ENCODE peak calls at places on chromosomes 2 and 18, in ten cellular contexts. H, C, J, V, W, P, I, A, Z and L are unnamed samples.

GRCh38 chr18:37547196-37547595 is 18.4 kb downstream of the CELF4 start:
- DNase-seq in J (no peak), H (no peak), V (no peak), P (no peak), A (no peak), C (no peak), I (no peak), Z (no peak), W (peak; percentile 33), L (no peak)

GRCh38 chr2:41896186-41896846 is 151.5 kb upstream of the PKDCC start:
- DNase-seq in W (no peak), P (no peak), V (no peak), J (no peak), A (no peak), I (no peak), H (no peak), C (no peak), Z (no peak), L (no peak)

GRCh38 chr2:225670111-225670974 is 270.8 kb downstream of the NYAP2 start:
- DNase-seq in V (no peak), I (no peak), P (no peak), H (peak; percentile 45), W (peak; percentile 78), Z (peak; percentile 74), A (no peak), C (no peak), J (no peak), L (no peak)

GRCh38 chr2:160651416-160652200 is 158.0 kb upstream of the RBMS1 start:
- DNase-seq in Z (peak; percentile 47), H (no peak), A (no peak), C (no peak), P (no peak), W (peak; percentile 63), V (no peak), J (no peak), I (no peak), L (no peak)

GRCh38 chr18:33839452-33840225 is 261.6 kb downstream of the ASXL3 start:
- DNase-seq in H (no peak), W (peak; percentile 61), P (peak; percentile 49), Z (peak; percentile 48), A (no peak), V (no peak), J (no peak), C (no peak), I (no peak), L (no peak)

GRCh38 chr2:139411236-139411635 is 631.0 kb upstream of the NXPH2 start:
- DNase-seq in C (no peak), J (no peak), I (no peak), A (no peak), V (no peak), W (no peak), Z (no peak), H (no peak), P (no peak), L (no peak)

GRCh38 chr2:84694088-84694622 is 177.9 kb downstream of the DNAH6 start:
- DNase-seq in P (peak; percentile 54), W (no peak), A (no peak), Z (no peak), H (no peak), I (no peak), C (peak; percentile 75), J (no peak), V (no peak), L (no peak)

GRCh38 chr2:74474899-74475298 is 2.4 kb upstream of the MRPL53 start:
- DNase-seq in V (no peak), C (no peak), P (no peak), J (no peak), W (peak; percentile 8), A (no peak), Z (no peak), H (no peak), I (no peak), L (peak; percentile 33)

GRCh38 chr2:45242161-45242741 is 233.0 kb upstream of the SIX2 start:
- DNase-seq in C (no peak), P (no peak), H (peak; percentile 33), V (peak; percentile 68), Z (peak; percentile 37), J (no peak), A (no peak), I (peak; percentile 55), W (peak; percentile 40), L (no peak)

GRCh38 chr2:6356127-6356761 is 509.5 kb downstream of the CMPK2 start:
- DNase-seq in H (no peak), C (no peak), V (no peak), P (no peak), Z (no peak), I (no peak), A (no peak), W (no peak), J (no peak), L (no peak)

GRCh38 chr2:159046966-159047365 is 78.5 kb downstream of the TANC1 start:
- DNase-seq in W (peak; percentile 87), A (no peak), V (no peak), C (no peak), J (no peak), I (no peak), Z (peak; percentile 59), P (no peak), H (no peak), L (no peak)

GRCh38 chr2:181371782-181372292 is 85.3 kb upstream of the ITGA4 start:
- DNase-seq in V (no peak), I (no peak), Z (peak; percentile 57), P (no peak), C (no peak), W (peak; percentile 68), J (no peak), H (no peak), A (no peak), L (no peak)

GRCh38 chr2:181368036-181368435 is 89.2 kb upstream of the ITGA4 start:
- DNase-seq in V (no peak), W (no peak), P (no peak), A (no peak), I (no peak), H (no peak), Z (no peak), J (no peak), C (no peak), L (no peak)

GRCh38 chr2:181372656-181373055 is 84.5 kb upstream of the ITGA4 start:
- DNase-seq in I (no peak), V (no peak), H (no peak), Z (no peak), A (no peak), P (no peak), W (no peak), J (no peak), C (no peak), L (no peak)

GRCh38 chr2:181370126-181370525 is 87.1 kb upstream of the ITGA4 start:
- DNase-seq in V (no peak), A (no peak), I (no peak), J (no peak), H (no peak), P (no peak), W (no peak), Z (no peak), C (no peak), L (no peak)

GRCh38 chr2:181371195-181371594 is 86.0 kb upstream of the ITGA4 start:
- DNase-seq in H (no peak), J (no peak), V (no peak), P (no peak), I (no peak), W (no peak), A (no peak), C (no peak), Z (no peak), L (no peak)
- H3K4me3 ChIP-seq in H (no peak overlapping the region), J (no peak overlapping the region), V (no peak overlapping the region), P (no peak overlapping the region), I (no peak overlapping the region), W (no peak overlapping the region), A (no peak overlapping the region), C (no peak overlapping the region), Z (no peak overlapping the region), L (no peak overlapping the region)

DNA sequence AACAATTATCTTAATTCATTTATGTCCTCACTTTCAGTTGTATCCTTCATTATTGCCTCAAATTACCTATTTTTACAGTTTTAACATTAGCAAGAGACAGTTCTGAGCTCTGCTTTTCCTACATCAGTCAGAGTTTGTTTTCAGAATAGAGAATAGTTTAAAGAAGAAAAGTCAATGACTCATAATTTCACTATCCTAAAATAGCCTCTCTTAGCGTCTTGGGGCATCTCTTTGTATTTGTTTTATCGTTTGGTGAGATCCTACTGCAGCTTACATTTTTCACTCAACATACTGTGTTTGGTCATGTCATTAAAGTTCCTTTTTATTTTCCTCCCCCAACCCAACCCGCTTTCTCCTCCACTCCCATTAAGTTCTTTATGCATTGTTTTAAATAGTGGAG is 3.8 kb downstream of the SEC11C start:
- DNase-seq in A (no peak), C (no peak), H (no peak), I (no peak), J (no peak), V (no peak), P (no peak), Z (peak; percentile 41), W (no peak), L (no peak)
- H3K4me3 ChIP-seq in A (no peak overlapping the region), C (no peak overlapping the region), H (no peak overlapping the region), I (no peak overlapping the region), J (no peak overlapping the region), V (no peak overlapping the region), P (no peak overlapping the region), Z (no peak overlapping the region), W (no peak overlapping the region), L (no peak overlapping the region)

GRCh38 chr18:54242327-54242726 is 17.9 kb upstream of the MBD2 start:
- DNase-seq in V (no peak), C (no peak), Z (no peak), A (no peak), H (no peak), I (no peak), J (no peak), W (no peak), P (no peak), L (no peak)
- H3K4me3 ChIP-seq in V (no peak overlapping the region), C (no peak overlapping the region), Z (no peak overlapping the region), A (no peak overlapping the region), H (no peak overlapping the region), I (no peak overlapping the region), J (no peak overlapping the region), W (no peak overlapping the region), P (no peak overlapping the region), L (no peak overlapping the region)

GRCh38 chr2:241559489-241560180 is 1.1 kb downstream of the BOK start:
- DNase-seq in A (peak; percentile 58), Z (peak; percentile 48), J (no peak), C (no peak), W (peak; percentile 63), V (no peak), I (no peak), H (no peak), P (peak; percentile 41), L (no peak)

GRCh38 chr2:241561811-241562210 is 3.3 kb downstream of the BOK start:
- DNase-seq in Z (peak; percentile 80), A (peak; percentile 91), I (peak; percentile 64), J (peak; percentile 87), W (peak; percentile 87), P (peak; percentile 46), C (no peak), H (peak; percentile 68), V (peak; percentile 50), L (peak; percentile 95)

GRCh38 chr2:241560883-241561474 is 2.4 kb downstream of the BOK start:
- DNase-seq in H (no peak), Z (peak; percentile 49), I (no peak), A (peak; percentile 45), P (no peak), W (peak; percentile 46), C (no peak), V (no peak), J (peak; percentile 32), L (no peak)

GRCh38 chr2:241558532-241559488 is at the start of gene BOK:
- DNase-seq in J (peak; percentile 79), H (peak; percentile 59), W (peak; percentile 84), A (peak; percentile 66), C (no peak), V (peak; percentile 66), P (peak; percentile 75), Z (peak; percentile 72), I (peak; percentile 77), L (no peak)

GRCh38 chr2:241560181-241560882 is 1.8 kb downstream of the BOK start:
- DNase-seq in H (no peak), A (peak; percentile 49), I (no peak), Z (no peak), V (no peak), C (no peak), J (no peak), P (no peak), W (no peak), L (peak; percentile 27)
- H3K4me3 ChIP-seq in H (no peak overlapping the region), A (peak overlapping the region; percentile 46), I (peak overlapping the region; percentile 72), Z (peak overlapping the region; percentile 91), V (peak overlapping the region; percentile 58), C (no peak overlapping the region), J (peak overlapping the region; percentile 73), P (peak overlapping the region; percentile 71), W (no peak overlapping the region), L (no peak overlapping the region)